ENCODE peak calls at places on chromosomes 12 and 14, in five cellular contexts. I is endodermal cell; L is AG09309; P is NCI-H345; H is activated CD4-positive, CD25-positive, alpha-beta regulatory T cell treated with anti-CD3 and anti-CD28 coated beads, Interleukin-2, amount 50 U/mL, for 72 hours. W is an unnamed sample.

GRCh38 chr12:93707836-93708235 is 30.7 kb downstream of the CRADD start:
- DNase-seq in P (no peak), H (no peak), I (no peak), L (no peak), W (no peak)

GRCh38 chr12:53948650-53949593 is 5.8 kb upstream of the HOXC12 start:
- DNase-seq in H (no peak), I (peak), L (no peak), P (no peak), W (no peak)

GRCh38 chr12:32159925-32160324 is 53.3 kb downstream of the BICD1 start:
- DNase-seq in H (no peak), I (peak), L (no peak), P (no peak), W (no peak)

GRCh38 chr12:51379571-51379970 is 11.6 kb downstream of the GALNT6 start:
- DNase-seq in H (no peak), L (no peak), P (no peak), I (no peak), W (no peak)

GRCh38 chr12:98594050-98594853 is 766 bp downstream of the SLC25A3 start:
- DNase-seq in H (no peak), I (peak), P (no peak), L (no peak), W (no peak)

GRCh38 chr12:98002887-98003493 is 512.4 kb upstream of the TMPO start:
- DNase-seq in I (peak), L (no peak), H (no peak), P (peak), W (peak)

GRCh38 chr12:6887460-6887859 is 14.4 kb upstream of the SPSB2 start:
- DNase-seq in H (no peak), P (no peak), I (no peak), L (no peak), W (no peak)

GRCh38 chr12:13084898-13085640 is 18.4 kb downstream of the GSG1 start:
- DNase-seq in P (no peak), I (no peak), H (no peak), L (no peak), W (no peak)

GRCh38 chr14:68703093-68703492 is 89.8 kb downstream of the ZFP36L1 start:
- DNase-seq in P (no peak), H (no peak), I (no peak), L (no peak), W (no peak)

GRCh38 chr12:104858611-104859010 is 99.5 kb downstream of the SLC41A2 start:
- DNase-seq in L (no peak), H (no peak), I (no peak), P (no peak), W (no peak)

GRCh38 chr12:34605955-34606748 is 583.9 kb downstream of the ALG10 start:
- DNase-seq in P (no peak), H (no peak), I (no peak), L (no peak), W (no peak)

GRCh38 chr14:77660754-77661153 is 44.3 kb upstream of the SPTLC2 start:
- DNase-seq in P (peak), L (no peak), H (no peak), I (no peak), W (no peak)

GRCh38 chr12:70252832-70253231 is 9.6 kb downstream of the CNOT2 start:
- DNase-seq in H (no peak), L (no peak), P (no peak), I (no peak), W (no peak)

GRCh38 chr12:26000883-26001282 is 42.4 kb downstream of the RASSF8 start:
- DNase-seq in H (no peak), I (no peak), L (no peak), P (no peak), W (no peak)

GRCh38 chr14:66311058-66311457 is 175.1 kb upstream of the CCDC196 start:
- DNase-seq in I (no peak), H (no peak), L (no peak), P (no peak), W (no peak)

GRCh38 chr12:99704036-99704435 is 56.5 kb downstream of the GARIN6 start:
- DNase-seq in P (no peak), L (no peak), I (no peak), H (no peak), W (no peak)

GRCh38 chr14:101186544-101186943 is 283.0 kb upstream of the RTL1 start:
- DNase-seq in H (no peak), P (no peak), I (no peak), L (no peak), W (no peak)